ENCODE peak calls at places on chromosome 10, in nine cellular contexts. M is SK-N-SH, H is GM12878, O is endothelial cell of umbilical vein, W is esophagus muscularis mucosa, E is sigmoid colon, G is HCT116, Z is GM23338, A is stomach. V is an unnamed sample.

GRCh38 chr10:86963341-86963919 is 4.9 kb upstream of the ADIRF start:
- DNase-seq in W (no peak), Z (no peak), G (no peak), E (peak), O (no peak), A (peak), H (no peak), M (no peak), V (no peak)

GRCh38 chr10:13152286-13152685 is 9.1 kb upstream of the MCM10 start:
- DNase-seq in W (no peak), M (no peak), G (no peak), E (no peak), H (no peak), O (no peak), A (no peak), Z (no peak), V (no peak)

GRCh38 chr10:85594239-85594638 is 772.4 kb downstream of the GRID1 start:
- DNase-seq in A (no peak), E (no peak), Z (peak), W (peak), G (no peak), O (no peak), H (no peak), M (no peak), V (no peak)

GRCh38 chr10:61642692-61643091 is 20.0 kb upstream of the CABCOCO1 start:
- DNase-seq in G (no peak), Z (no peak), W (no peak), O (peak), A (no peak), E (no peak), M (no peak), H (no peak), V (no peak)

GRCh38 chr10:5544216-5544805 is 19.6 kb downstream of the CALML3 start:
- DNase-seq in O (no peak), E (peak), W (no peak), A (peak), G (no peak), H (no peak), M (no peak), Z (no peak), V (no peak)

GRCh38 chr10:50469288-50469687 is 154.5 kb downstream of the SGMS1 start:
- DNase-seq in Z (no peak), W (no peak), O (no peak), H (no peak), M (no peak), A (no peak), E (no peak), G (no peak), V (no peak)

GRCh38 chr10:129725890-129726631 is 238.0 kb downstream of the EBF3 start:
- DNase-seq in G (no peak), Z (no peak), A (no peak), E (no peak), W (peak), M (no peak), H (no peak), O (no peak), V (no peak)

GRCh38 chr10:1467450-1467849 is 269.9 kb downstream of the ADARB2 start:
- DNase-seq in Z (no peak), A (no peak), G (no peak), M (no peak), W (no peak), H (no peak), E (no peak), O (no peak), V (no peak)

GRCh38 chr10:61847087-61847486 is 54.4 kb upstream of the ARID5B start:
- DNase-seq in A (no peak), O (peak), Z (no peak), W (no peak), H (no peak), G (no peak), E (no peak), M (no peak), V (no peak)

GRCh38 chr10:113007821-113008220 is 57.8 kb downstream of the TCF7L2 start:
- DNase-seq in M (no peak), A (no peak), E (no peak), O (no peak), H (no peak), G (no peak), W (no peak), Z (no peak), V (no peak)

GRCh38 chr10:125812128-125812527 is 10.9 kb downstream of the UROS start:
- DNase-seq in G (no peak), O (no peak), H (no peak), M (no peak), A (no peak), Z (no peak), W (no peak), E (no peak), V (no peak)

GRCh38 chr10:63866747-63867140 is 345.5 kb downstream of the REEP3 start:
- DNase-seq in E (no peak), Z (peak), G (peak), W (no peak), H (no peak), M (peak), A (no peak), O (peak), V (peak)

GRCh38 chr10:117074621-117075020 is 63.4 kb downstream of the VAX1 start:
- DNase-seq in W (no peak), H (no peak), M (no peak), G (peak), E (no peak), Z (peak), A (no peak), O (no peak), V (no peak)

GRCh38 chr10:101566333-101567164 is 21.5 kb downstream of the POLL start:
- DNase-seq in G (no peak), H (no peak), W (no peak), M (peak), O (peak), E (peak), A (no peak), Z (peak), V (no peak)

GRCh38 chr10:70816220-70816894 is 609 bp downstream of the SGPL1 start:
- DNase-seq in M (peak), H (no peak), O (peak), W (no peak), G (peak), A (peak), Z (peak), E (peak), V (no peak)

GRCh38 chr10:126908729-126909526 is 3.7 kb downstream of the DOCK1 start:
- DNase-seq in O (no peak), W (no peak), Z (no peak), A (no peak), E (no peak), M (no peak), G (no peak), H (no peak), V (no peak)

GRCh38 chr10:90062786-90063185 is 361.4 kb downstream of the KIF20B start:
- DNase-seq in E (no peak), A (no peak), O (no peak), H (no peak), Z (no peak), W (no peak), M (no peak), G (no peak), V (no peak)

GRCh38 chr10:123988694-123989093 is 97.1 kb upstream of the CPXM2 start:
- DNase-seq in E (no peak), O (no peak), W (peak), G (no peak), Z (no peak), H (no peak), A (no peak), M (no peak), V (no peak)

GRCh38 chr10:19728376-19728775 is 87.9 kb upstream of the PLXDC2 start:
- DNase-seq in Z (no peak), E (no peak), M (no peak), A (no peak), H (no peak), W (no peak), G (no peak), O (no peak), V (no peak)

GRCh38 chr10:59585046-59585700 is 124.5 kb downstream of the SLC16A9 start:
- DNase-seq in M (peak), W (peak), Z (no peak), G (no peak), H (no peak), E (no peak), O (peak), A (no peak), V (no peak)

GRCh38 chr10:19908991-19909699 is 92.9 kb downstream of the PLXDC2 start:
- DNase-seq in E (no peak), Z (no peak), O (no peak), A (no peak), H (no peak), M (no peak), W (no peak), G (no peak), V (no peak)

GRCh38 chr10:55001422-55001821 is 200.4 kb upstream of the PCDH15 start:
- DNase-seq in W (no peak), G (no peak), Z (no peak), E (no peak), A (no peak), M (no peak), O (no peak), H (no peak), V (no peak)

GRCh38 chr10:123150986-123151738 is 3.0 kb upstream of the BUB3 start:
- DNase-seq in M (peak), A (no peak), Z (peak), W (peak), H (no peak), E (no peak), G (no peak), O (peak), V (no peak)

GRCh38 chr10:130423455-130424305 is 287.5 kb downstream of the GLRX3 start:
- DNase-seq in H (no peak), Z (no peak), M (no peak), G (no peak), W (peak), E (no peak), O (no peak), A (no peak), V (no peak)

GRCh38 chr10:104332243-104333036 is 5.8 kb downstream of the ITPRIP start:
- DNase-seq in Z (no peak), G (no peak), W (no peak), E (peak), A (peak), O (no peak), M (no peak), H (no peak), V (no peak)

GRCh38 chr10:103605359-103606156 is 112.1 kb downstream of the NEURL1 start:
- DNase-seq in Z (peak), O (peak), G (peak), W (no peak), E (peak), A (peak), H (no peak), M (peak), V (peak)

GRCh38 chr10:53918755-53919154 is 882.3 kb downstream of the PCDH15 start:
- DNase-seq in O (no peak), G (no peak), Z (peak), A (no peak), H (no peak), W (no peak), M (no peak), E (no peak), V (no peak)

GRCh38 chr10:87603769-87604168 is 55.9 kb upstream of the PAPSS2 start:
- DNase-seq in O (no peak), E (no peak), H (no peak), A (no peak), Z (no peak), W (no peak), G (no peak), M (no peak), V (no peak)

GRCh38 chr10:77305650-77306632 is 331.7 kb downstream of the KCNMA1 start:
- DNase-seq in Z (no peak), M (no peak), G (no peak), E (no peak), H (no peak), A (no peak), W (no peak), O (no peak), V (no peak)

GRCh38 chr10:24908793-24909423 is 43.5 kb downstream of the PRTFDC1 start:
- DNase-seq in Z (no peak), M (no peak), W (no peak), A (no peak), H (no peak), G (peak), O (peak), E (no peak), V (no peak)

GRCh38 chr10:14035506-14035905 is 295.2 kb downstream of the FRMD4A start:
- DNase-seq in M (peak), Z (no peak), O (no peak), E (no peak), G (no peak), H (no peak), A (no peak), W (no peak), V (no peak)

GRCh38 chr10:121851791-121852190 is 76.0 kb downstream of the ATE1 start:
- DNase-seq in Z (peak), H (no peak), A (no peak), M (no peak), O (no peak), W (no peak), G (no peak), E (no peak), V (no peak)

GRCh38 chr10:73577788-73578187 is 13.4 kb downstream of the USP54 start:
- DNase-seq in Z (peak), W (peak), M (no peak), G (no peak), H (no peak), O (no peak), E (peak), A (peak), V (no peak)
- TF ChIP-seq POLR2AphosphoS5 in Z (no peak), W (peak), M (no peak), G (no peak), H (no peak), O (no peak), E (peak), A (peak), V (no peak)

DNA sequence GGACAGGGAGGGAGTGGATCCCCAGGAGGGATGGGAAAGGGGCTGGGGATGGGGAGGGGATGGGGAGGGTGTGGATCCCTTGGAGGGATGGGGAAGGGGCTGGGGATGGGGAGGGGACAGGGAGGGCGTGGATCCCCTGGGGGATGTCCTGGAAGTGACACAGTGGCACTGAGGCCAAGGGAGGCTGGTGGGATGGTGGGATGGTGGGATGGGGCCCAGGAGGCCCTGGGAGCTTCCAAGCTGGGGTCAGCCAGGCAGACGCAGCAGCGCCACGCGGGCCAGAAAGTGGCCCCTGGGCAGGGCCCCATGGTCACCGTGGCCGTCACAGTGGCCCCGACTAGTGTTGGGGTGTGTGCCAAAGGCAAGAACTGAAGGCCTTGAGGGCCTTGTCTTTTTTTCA is 67.8 kb downstream of the INPP5A start:
- DNase-seq in H (no peak), M (no peak), O (no peak), A (no peak), E (no peak), W (no peak), G (no peak), Z (no peak), V (no peak)
- H3K4me3 ChIP-seq in H (no peak), M (no peak), O (no peak), A (no peak), E (no peak), W (no peak), G (no peak), Z (no peak), V (no peak)

GRCh38 chr10:35372329-35372728 is 36.0 kb downstream of the CCNY start:
- DNase-seq in E (peak), Z (no peak), G (no peak), H (no peak), O (peak), W (no peak), M (no peak), A (no peak), V (no peak)
- TF ChIP-seq POLR2AphosphoS5 in E (peak), Z (no peak), G (no peak), H (no peak), O (peak), W (peak), M (no peak), A (no peak), V (no peak)

GRCh38 chr10:30057421-30057841 is 2.0 kb downstream of the JCAD start:
- DNase-seq in M (no peak), H (no peak), E (no peak), W (no peak), Z (no peak), O (peak), G (peak), A (no peak), V (no peak)

GRCh38 chr10:30058570-30059132 is 735 bp downstream of the JCAD start:
- DNase-seq in A (no peak), G (no peak), W (no peak), E (no peak), Z (peak), M (peak), O (peak), H (no peak), V (no peak)

GRCh38 chr10:30059209-30060107 is at the start of gene JCAD:
- DNase-seq in W (no peak), G (no peak), H (no peak), Z (peak), M (peak), E (peak), O (peak), A (peak), V (no peak)

GRCh38 chr10:30056767-30057355 is 2.5 kb downstream of the JCAD start:
- DNase-seq in M (no peak), W (no peak), H (no peak), O (peak), A (no peak), E (no peak), Z (peak), G (peak), V (no peak)

DNA sequence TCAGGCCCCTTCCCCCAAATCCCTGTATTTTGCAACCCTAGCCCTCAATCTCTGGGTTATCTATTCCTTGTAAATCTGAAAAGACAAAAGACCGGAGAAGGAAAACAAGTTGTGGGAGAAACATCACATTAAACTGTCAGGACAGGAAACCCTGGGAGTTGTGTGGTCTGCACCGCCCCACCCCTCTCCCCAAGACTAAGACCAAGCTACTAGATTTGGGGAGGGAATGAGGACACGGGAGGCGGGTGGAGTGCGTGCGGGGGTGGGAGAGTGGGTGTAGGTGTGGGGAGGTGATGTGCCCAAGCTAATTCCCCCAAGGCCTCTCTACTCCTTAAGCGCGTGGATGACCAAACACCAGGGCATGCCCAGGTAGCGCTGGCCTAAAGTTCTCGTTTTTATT is 1.3 kb downstream of the JCAD start:
- DNase-seq in E (no peak), W (no peak), Z (no peak), H (no peak), O (peak), A (no peak), M (no peak), G (no peak), V (no peak)
- H3K4me3 ChIP-seq in E (peak), W (peak), Z (peak), H (no peak), O (peak), A (peak), M (peak), G (peak), V (peak)